ENCODE peak calls at places on chromosomes 7 and 10, in five cellular contexts. J is cardiac septum; S is cerebellum; I is stimulated activated CD8-positive, alpha-beta memory T cell treated with anti-CD3 and anti-CD28 coated beads, Interleukin-7, amount 100 ng/mL, for 24 hours; C is T-helper 9 cell. T is an unnamed sample.

GRCh38 chr10:5876181-5876768 is 13.4 kb downstream of the ANKRD16 start:
- DNase-seq in C (no peak), I (no peak), J (no peak), S (no peak), T (no peak)

GRCh38 chr10:47164800-47165128 is 135.2 kb upstream of the GDF10 start:
- DNase-seq in J (no peak), C (no peak), S (no peak), I (no peak), T (no peak)

GRCh38 chr10:76576276-76576962 is 1061.2 kb downstream of the KCNMA1 start:
- DNase-seq in J (no peak), I (no peak), S (no peak), C (no peak), T (no peak)

GRCh38 chr10:35130588-35131146 is 4.0 kb downstream of the CREM start:
- DNase-seq in C (no peak), J (no peak), I (no peak), S (no peak), T (no peak)

GRCh38 chr7:104922187-104923009 is 91.6 kb upstream of the KMT2E start:
- DNase-seq in J (no peak), S (no peak), I (no peak), C (no peak), T (no peak)

GRCh38 chr7:2193575-2194305 is 39.0 kb downstream of the MAD1L1 start:
- DNase-seq in J (peak; percentile 60), S (no peak), C (no peak), I (no peak), T (no peak)

GRCh38 chr7:26198133-26198780 is 2.3 kb downstream of the HNRNPA2B1 start:
- DNase-seq in I (no peak), S (peak; percentile 27), J (no peak), C (no peak), T (no peak)

GRCh38 chr7:63106506-63107388 is 891.9 kb upstream of the ZNF722 start:
- DNase-seq in I (no peak), S (no peak), J (no peak), C (no peak), T (no peak)

GRCh38 chr7:75922966-75923603 is 8.1 kb downstream of the POR start:
- DNase-seq in C (no peak), S (no peak), J (no peak), I (no peak), T (no peak)

GRCh38 chr10:46558411-46559185 is 2.1 kb upstream of the GPRIN2 start:
- DNase-seq in J (peak; percentile 78), C (no peak), S (no peak), I (no peak), T (no peak)

GRCh38 chr7:127391591-127392181 is 822 bp downstream of the ZNF800 start:
- DNase-seq in S (peak; percentile 7), C (peak; percentile 40), J (peak; percentile 75), I (peak; percentile 12), T (peak; percentile 8)

GRCh38 chr7:42886866-42887509 is 24.9 kb downstream of the C7orf25 start:
- DNase-seq in I (no peak), J (no peak), C (no peak), S (no peak), T (no peak)

GRCh38 chr7:134645935-134646334 is 718 bp upstream of the BPGM start:
- DNase-seq in J (no peak), C (no peak), S (peak; percentile 4), I (no peak), T (peak; percentile 44)

GRCh38 chr10:79923669-79924068 is 25.2 kb downstream of the SFTPD start:
- DNase-seq in S (no peak), J (no peak), I (no peak), C (no peak), T (no peak)

GRCh38 chr10:42827201-42827600 is 44.6 kb downstream of the BMS1 start:
- DNase-seq in J (no peak), I (no peak), S (no peak), C (no peak), T (no peak)

GRCh38 chr10:69801434-69802315 is at the start of gene COL13A1:
- DNase-seq in J (no peak), I (no peak), C (no peak), S (peak; percentile 48), T (no peak)

GRCh38 chr7:28112883-28113540 is 67.6 kb downstream of the JAZF1 start:
- DNase-seq in S (no peak), J (peak; percentile 80), I (no peak), C (no peak), T (no peak)

T was measured in cerebellar cortex.